ENCODE peak calls at places on chromosomes 5 and 9, in four cellular contexts. U is H1, T is IMR-90, N is neuronal stem cell. L is an unnamed sample.

GRCh38 chr9:16267336-16268036 is 603.0 kb downstream of the BNC2 start:
- DNase-seq in N (no peak), U (no peak), T (peak), L (peak)

GRCh38 chr5:167442922-167443321 is 848.5 kb upstream of the WWC1 start:
- DNase-seq in N (no peak), T (no peak), U (no peak), L (no peak)

GRCh38 chr9:133605856-133606721 is 3.1 kb downstream of the FAM163B start:
- DNase-seq in U (no peak), T (no peak), N (no peak), L (no peak)

GRCh38 chr9:95516736-95517558 is at the start of gene PTCH1:
- DNase-seq in N (no peak), T (peak), U (peak), L (no peak)

GRCh38 chr9:105243015-105243686 is 1.3 kb upstream of the SLC44A1 start:
- DNase-seq in N (no peak), U (no peak), T (peak), L (peak)

GRCh38 chr5:170070556-170071412 is 34.9 kb upstream of the FOXI1 start:
- DNase-seq in T (peak), U (peak), N (peak), L (no peak)

GRCh38 chr9:97852399-97853055 is 499 bp upstream of the FOXE1 start:
- DNase-seq in U (no peak), N (peak), T (no peak), L (no peak)

GRCh38 chr9:34493972-34494535 is 28.7 kb downstream of the ENHO start:
- DNase-seq in T (peak), U (peak), N (peak), L (peak)

GRCh38 chr5:145825751-145826180 is 9.4 kb downstream of the PRELID2 start:
- DNase-seq in U (no peak), T (peak), N (peak), L (peak)

GRCh38 chr9:133680976-133681657 is 45.0 kb downstream of the DBH start:
- DNase-seq in U (no peak), T (no peak), N (no peak), L (no peak)

GRCh38 chr5:66646570-66646969 is 50.4 kb downstream of the MAST4 start:
- DNase-seq in U (no peak), T (no peak), N (no peak), L (no peak)

GRCh38 chr5:132016721-132017250 is 5.3 kb upstream of the ACSL6 start:
- DNase-seq in T (no peak), U (no peak), N (no peak), L (no peak)

GRCh38 chr9:126587187-126588185 is 26.2 kb upstream of the LMX1B start:
- DNase-seq in N (no peak), U (no peak), T (no peak), L (no peak)

GRCh38 chr5:106865279-106865678 is 805.5 kb downstream of the EFNA5 start:
- DNase-seq in T (no peak), N (no peak), U (no peak), L (no peak)

GRCh38 chr5:57700484-57700883 is 217.9 kb upstream of the ACTBL2 start:
- DNase-seq in N (no peak), U (no peak), T (no peak), L (no peak)

GRCh38 chr9:110148384-110148783 is 59.6 kb downstream of the C9orf152 start:
- DNase-seq in N (no peak), U (no peak), T (peak), L (no peak)

GRCh38 chr9:37639109-37639748 is 11.5 kb upstream of the FRMPD1 start:
- DNase-seq in N (no peak), T (peak), U (no peak), L (peak)

GRCh38 chr9:92962303-92962649 is 15.0 kb downstream of the FGD3 start:
- DNase-seq in U (no peak), T (no peak), N (no peak), L (no peak)
- H2AK5ac ChIP-seq in U (no peak), T (no peak), N (peak), L (no peak)

DNA sequence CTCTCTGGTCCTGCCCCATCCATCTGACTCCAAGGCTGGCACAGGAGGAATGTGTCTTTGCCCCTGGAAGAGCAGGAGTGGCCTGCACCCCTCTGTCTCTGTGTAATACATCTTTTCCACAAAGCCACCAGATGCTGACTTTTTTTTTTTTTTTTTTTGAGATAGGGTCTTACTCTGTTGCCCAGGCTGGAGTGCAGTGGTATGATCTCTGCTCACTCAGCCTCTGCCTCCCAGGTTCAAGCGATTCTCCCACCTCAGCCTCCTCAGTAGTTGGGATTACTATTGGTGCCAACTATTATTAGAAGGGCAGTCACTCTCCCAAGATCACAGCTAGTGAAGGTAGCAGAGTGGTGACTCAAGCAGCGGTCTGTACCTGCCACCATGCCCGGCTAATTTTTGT is 19.6 kb downstream of the SPRY4 start:
- DNase-seq in N (no peak), U (no peak), T (no peak), L (no peak)
- H2AK5ac ChIP-seq in N (no peak), U (no peak), T (peak), L (peak)

GRCh38 chr5:117236941-117237340 is 662.3 kb upstream of the SEMA6A start:
- DNase-seq in N (no peak), T (no peak), U (no peak), L (peak)
- H2AK5ac ChIP-seq in N (no peak), T (no peak), U (no peak), L (no peak)

GRCh38 chr5:1217596-1218206 is 7.5 kb upstream of the SLC6A18 start:
- DNase-seq in T (no peak), U (no peak), N (no peak), L (no peak)
- H2AK5ac ChIP-seq in T (no peak), U (no peak), N (peak), L (no peak)

L was measured in trophoblast cell.